ENCODE peak calls at places on chromosomes 7 and 10, in four cellular contexts. R, P, X and L are unnamed samples.

GRCh38 chr10:28897617-28898464 is 220.5 kb downstream of the BAMBI start:
- DNase-seq in R (no peak), P (peak; percentile 30), X (no peak), L (no peak)

GRCh38 chr7:2443491-2443890 is 32.7 kb downstream of the GRIFIN start:
- DNase-seq in R (no peak), P (no peak), X (no peak), L (no peak)

GRCh38 chr7:126228356-126229061 is 1024.2 kb downstream of the GRM8 start:
- DNase-seq in R (no peak), P (no peak), X (no peak), L (no peak)

GRCh38 chr10:36534471-36535002 is 590.9 kb upstream of the ANKRD30A start:
- DNase-seq in R (no peak), P (no peak), X (no peak), L (no peak)

GRCh38 chr10:49620286-49620810 is 6.5 kb downstream of the CHAT start:
- DNase-seq in R (no peak), P (no peak), X (no peak), L (no peak)

GRCh38 chr7:85595639-85596268 is 408.9 kb upstream of the SEMA3D start:
- DNase-seq in R (no peak), P (no peak), X (no peak), L (no peak)

GRCh38 chr7:128217030-128217805 is 23.9 kb upstream of the LEP start:
- DNase-seq in R (no peak), P (no peak), X (no peak), L (no peak)

GRCh38 chr10:14571866-14572507 is 202.7 kb downstream of the FAM107B start:
- DNase-seq in R (peak; percentile 77), P (no peak), X (peak; percentile 91), L (peak; percentile 64)

GRCh38 chr10:100053686-100054460 is 27.8 kb downstream of the CPN1 start:
- DNase-seq in R (no peak), P (no peak), X (no peak), L (no peak)

GRCh38 chr7:149772236-149772820 is 1.1 kb downstream of the ZNF467 start:
- DNase-seq in R (no peak), P (peak; percentile 52), X (peak; percentile 41), L (no peak)

GRCh38 chr7:73520673-73521635 is 1.1 kb downstream of the BAZ1B start:
- DNase-seq in R (no peak), P (no peak), X (peak; percentile 15), L (no peak)

GRCh38 chr7:28298870-28299484 is 113.3 kb upstream of the CREB5 start:
- DNase-seq in R (no peak), P (no peak), X (peak; percentile 41), L (no peak)

GRCh38 chr10:1155791-1156615 is 99.8 kb downstream of the WDR37 start:
- DNase-seq in R (peak; percentile 27), P (no peak), X (no peak), L (no peak)

GRCh38 chr7:45682836-45683555 is 108.8 kb downstream of the ADCY1 start:
- DNase-seq in R (no peak), P (no peak), X (no peak), L (no peak)

GRCh38 chr7:36198854-36199266 is 45.8 kb downstream of the EEPD1 start:
- DNase-seq in R (no peak), P (no peak), X (no peak), L (no peak)

GRCh38 chr7:30068117-30068516 is 39.9 kb downstream of the PLEKHA8 start:
- DNase-seq in R (no peak), P (no peak), X (no peak), L (no peak)

GRCh38 chr10:13536674-13537366 is 8.0 kb upstream of the BEND7 start:
- DNase-seq in R (peak; percentile 50), P (no peak), X (peak; percentile 76), L (no peak)

GRCh38 chr7:42264702-42265101 is 27.7 kb upstream of the GLI3 start:
- DNase-seq in R (no peak), P (no peak), X (no peak), L (no peak)

GRCh38 chr7:22942191-22942590 is 71.7 kb downstream of the HYCC1 start:
- DNase-seq in R (no peak), P (no peak), X (no peak), L (no peak)

GRCh38 chr10:86319626-86320025 is 47.0 kb downstream of the GRID1 start:
- DNase-seq in R (no peak), P (no peak), X (no peak), L (no peak)

GRCh38 chr10:62045765-62046521 is 144.4 kb downstream of the ARID5B start:
- DNase-seq in R (no peak), P (no peak), X (no peak), L (no peak)

GRCh38 chr10:133315847-133316246 is 7.1 kb downstream of the ZNF511 start:
- DNase-seq in R (no peak), P (no peak), X (no peak), L (no peak)

GRCh38 chr10:123962756-123963469 is 71.3 kb upstream of the CPXM2 start:
- DNase-seq in R (no peak), P (no peak), X (no peak), L (no peak)

GRCh38 chr7:37153376-37153775 is 295.3 kb downstream of the ELMO1 start:
- DNase-seq in R (no peak), P (no peak), X (no peak), L (no peak)

GRCh38 chr7:5633161-5634106 is 148.0 kb downstream of the RNF216 start:
- DNase-seq in R (no peak), P (no peak), X (no peak), L (no peak)

GRCh38 chr7:47435889-47436312 is 146.0 kb downstream of the TNS3 start:
- DNase-seq in R (peak; percentile 67), P (peak; percentile 36), X (peak; percentile 74), L (peak; percentile 85)

GRCh38 chr10:72340510-72340895 is 14.2 kb downstream of the DNAJB12 start:
- DNase-seq in R (no peak), P (no peak), X (peak; percentile 77), L (no peak)

GRCh38 chr7:135943266-135943889 is 33.8 kb downstream of the MTPN start:
- DNase-seq in R (no peak), P (no peak), X (no peak), L (no peak)

GRCh38 chr7:99629643-99630042 is 12.9 kb downstream of the ZSCAN25 start:
- DNase-seq in R (no peak), P (no peak), X (no peak), L (no peak)

GRCh38 chr10:86263209-86263608 is 103.4 kb downstream of the GRID1 start:
- DNase-seq in R (peak; percentile 34), P (no peak), X (peak; percentile 14), L (peak; percentile 16)